ENCODE peak calls at places on chromosomes 5 and 9, in four cellular contexts. W, U, N and O are unnamed samples. For H3K9me3, the result is how much of the 10 kb centered on the place peaks cover.

GRCh38 chr5:15803280-15803679 is 303.3 kb downstream of the FBXL7 start:
- DNase-seq in W (no peak), U (no peak), N (no peak), O (no peak)

GRCh38 chr5:101728933-101729332 is 567.2 kb downstream of the SLCO4C1 start:
- DNase-seq in W (no peak), U (no peak), N (no peak), O (peak)

GRCh38 chr9:123425261-123425821 is 69.3 kb downstream of the CRB2 start:
- DNase-seq in W (no peak), U (no peak), N (no peak), O (no peak)

GRCh38 chr9:76181781-76182180 is 212.4 kb downstream of the RFK start:
- DNase-seq in W (no peak), U (no peak), N (no peak), O (no peak)

GRCh38 chr5:42366051-42366450 is 57.2 kb upstream of the GHR start:
- DNase-seq in W (no peak), U (no peak), N (no peak), O (no peak)

GRCh38 chr5:19369561-19369960 is 618.4 kb downstream of the CDH18 start:
- DNase-seq in W (no peak), U (no peak), N (no peak), O (no peak)

GRCh38 chr5:139312075-139312474 is 18.5 kb downstream of the MATR3 start:
- DNase-seq in W (no peak), U (no peak), N (no peak), O (no peak)

GRCh38 chr9:127252405-127253093 is 12.0 kb upstream of the GARNL3 start:
- DNase-seq in W (no peak), U (no peak), N (no peak), O (no peak)

GRCh38 chr9:98241357-98242104 is 13.9 kb downstream of the TBC1D2 start:
- DNase-seq in W (no peak), U (no peak), N (no peak), O (no peak)

GRCh38 chr5:68242743-68243142 is 27.2 kb downstream of the PIK3R1 start:
- DNase-seq in W (peak), U (no peak), N (no peak), O (no peak)

GRCh38 chr5:73022480-73023169 is 66.8 kb downstream of the FCHO2 start:
- DNase-seq in W (no peak), U (no peak), N (no peak), O (no peak)

GRCh38 chr9:136185066-136185465 is 19.9 kb downstream of the LHX3 start:
- DNase-seq in W (no peak), U (no peak), N (no peak), O (no peak)

GRCh38 chr5:172699423-172699822 is 58.4 kb downstream of the NEURL1B start:
- DNase-seq in W (no peak), U (no peak), N (no peak), O (no peak)

GRCh38 chr5:17807069-17807468 is 172.8 kb downstream of the TAF11L14 start:
- DNase-seq in W (no peak), U (no peak), N (no peak), O (no peak)

GRCh38 chr5:17799521-17799920 is 165.3 kb downstream of the TAF11L14 start:
- DNase-seq in W (no peak), U (no peak), N (no peak), O (no peak)

GRCh38 chr5:17805426-17805825 is 171.2 kb downstream of the TAF11L14 start:
- DNase-seq in W (no peak), U (no peak), N (no peak), O (no peak)

GRCh38 chr5:17803976-17804375 is 169.7 kb downstream of the TAF11L14 start:
- DNase-seq in W (no peak), U (no peak), N (no peak), O (no peak)

DNA sequence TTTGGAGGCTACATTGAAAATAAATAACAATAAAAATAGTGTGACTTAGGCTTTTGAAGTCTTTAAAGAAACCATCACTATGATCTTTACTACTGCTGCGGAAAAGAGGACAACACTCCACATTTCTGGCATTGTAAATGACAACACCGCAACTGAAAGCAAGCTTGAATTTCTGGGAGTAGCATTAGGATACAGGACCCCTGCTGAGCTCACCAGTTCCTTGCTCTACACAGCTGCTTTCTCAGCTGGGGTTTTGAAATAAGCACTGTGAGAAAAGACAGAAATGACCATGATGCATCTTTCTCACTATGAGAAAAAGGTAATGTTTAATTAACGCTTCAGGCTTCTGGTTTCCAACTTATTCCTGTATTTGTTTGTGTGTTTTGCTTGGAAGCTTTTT is 168.0 kb downstream of the TAF11L14 start:
- DNase-seq in W (no peak), U (no peak), N (no peak), O (no peak)
- H3K9me3 ChIP-seq in W (under half), U (under half), N (under half), O (under half)

GRCh38 chr5:141434006-141434405 is 3.7 kb downstream of the PCDHGA12 start:
- DNase-seq in W (no peak), U (no peak), N (no peak), O (no peak)
- H3K9me3 ChIP-seq in W (half or more), U (half or more), N (half or more), O (under half)

GRCh38 chr9:101403886-101404285 is 5.2 kb downstream of the ZNF189 start:
- DNase-seq in W (no peak), U (no peak), N (no peak), O (no peak)

GRCh38 chr9:101409079-101409477 is 10.4 kb downstream of the ZNF189 start:
- DNase-seq in W (no peak), U (no peak), N (no peak), O (no peak)

GRCh38 chr9:101408374-101409078 is 9.9 kb downstream of the ZNF189 start:
- DNase-seq in W (no peak), U (no peak), N (no peak), O (no peak)
- H3K9me3 ChIP-seq in W (half or more), U (half or more), N (half or more), O (under half)

GRCh38 chr5:141355641-141356040 is 820 bp downstream of the PCDHGA4 start:
- DNase-seq in W (no peak), U (no peak), N (no peak), O (no peak)

GRCh38 chr5:141359790-141360426 is at the start of gene PCDHGB2:
- DNase-seq in W (no peak), U (no peak), N (no peak), O (peak)

GRCh38 chr5:141354900-141355469 is at the start of gene PCDHGA4:
- DNase-seq in W (no peak), U (no peak), N (no peak), O (no peak)

GRCh38 chr5:141356133-141356532 is 1.3 kb downstream of the PCDHGA4 start:
- DNase-seq in W (no peak), U (no peak), N (no peak), O (no peak)

GRCh38 chr5:141356950-141357349 is 2.1 kb downstream of the PCDHGA4 start:
- DNase-seq in W (no peak), U (no peak), N (no peak), O (no peak)
- H3K9me3 ChIP-seq in W (half or more), U (half or more), N (under half), O (under half)

DNA sequence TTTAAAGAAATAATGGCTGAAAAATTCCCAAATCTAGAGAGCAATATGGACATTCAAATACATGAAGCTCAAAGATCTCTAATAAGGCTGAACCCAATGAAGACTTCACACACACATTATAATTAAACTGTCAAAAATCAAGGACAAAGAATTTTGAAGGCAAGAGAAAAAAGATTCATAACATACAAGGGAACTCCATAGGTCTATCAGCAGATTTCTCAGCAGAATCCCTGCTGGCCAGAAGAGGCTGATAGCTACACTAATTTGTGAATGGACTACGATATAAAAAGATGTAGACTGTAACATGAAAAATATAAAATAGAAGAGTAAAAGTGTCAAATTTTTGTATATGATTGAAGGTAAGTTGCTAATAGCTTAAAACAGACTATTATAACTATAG is 251.9 kb downstream of the ADAMTS6 start:
- DNase-seq in W (no peak), U (no peak), N (no peak), O (no peak)
- H3K9me3 ChIP-seq in W (under half), U (under half), N (under half), O (under half)

DNA sequence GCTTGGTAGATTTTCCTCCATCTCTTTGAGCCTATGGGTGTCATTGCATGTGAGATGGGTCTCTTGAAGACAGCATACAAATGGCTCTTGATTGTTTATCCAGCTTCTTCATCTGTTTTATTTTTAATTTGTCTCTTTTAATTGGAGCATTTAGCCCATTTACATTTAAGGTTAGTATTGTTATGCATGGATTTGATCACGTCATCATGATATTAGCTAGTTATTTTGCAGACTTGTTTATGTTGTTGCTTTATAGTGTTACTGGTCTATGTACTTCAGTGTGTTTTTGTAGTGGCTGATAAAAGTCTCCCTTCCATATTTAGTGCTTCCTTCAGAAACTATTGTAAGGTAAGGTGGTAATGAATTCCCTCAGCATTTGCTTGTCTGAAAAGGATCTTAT is 78.6 kb upstream of the RGMB start:
- DNase-seq in W (no peak), U (no peak), N (no peak), O (no peak)
- H3K9me3 ChIP-seq in W (under half), U (under half), N (under half), O (under half)